ENCODE peak calls at places on chromosomes 3 and 15, in four cellular contexts. One of them, this sample, is unnamed.

GRCh38 chr3:50411229-50411628 is 51.9 kb upstream of the TMEM115 start:
- DNase-seq in IMR-90: no peak
- DNase-seq in heart left ventricle: no peak
- DNase-seq in sigmoid colon: no peak
- DNase-seq in this sample: no peak

GRCh38 chr3:192915306-192915705 is 2.4 kb downstream of the MB21D2 start:
- DNase-seq in heart left ventricle: no peak
- DNase-seq in sigmoid colon: no peak
- DNase-seq in IMR-90: peak; percentile 68
- DNase-seq in this sample: no peak

GRCh38 chr3:127408022-127408683 is 120.3 kb upstream of the PRR20G start:
- DNase-seq in sigmoid colon: peak; percentile 38
- DNase-seq in IMR-90: no peak
- DNase-seq in heart left ventricle: no peak
- DNase-seq in this sample: no peak

GRCh38 chr3:15610083-15610482 is 8.5 kb downstream of the BTD start:
- DNase-seq in sigmoid colon: peak; percentile 81
- DNase-seq in heart left ventricle: no peak
- DNase-seq in IMR-90: peak; percentile 75
- DNase-seq in this sample: peak; percentile 33

GRCh38 chr3:51734572-51734907 is 27.7 kb downstream of the GRM2 start:
- DNase-seq in IMR-90: no peak
- DNase-seq in sigmoid colon: no peak
- DNase-seq in heart left ventricle: no peak
- DNase-seq in this sample: no peak

GRCh38 chr15:88090406-88091085 is 166.0 kb downstream of the NTRK3 start:
- DNase-seq in sigmoid colon: no peak
- DNase-seq in heart left ventricle: peak; percentile 28
- DNase-seq in IMR-90: no peak
- DNase-seq in this sample: peak; percentile 77

GRCh38 chr15:65263313-65263712 is 23.4 kb downstream of the PARP16 start:
- DNase-seq in sigmoid colon: no peak
- DNase-seq in heart left ventricle: no peak
- DNase-seq in IMR-90: peak; percentile 52
- DNase-seq in this sample: no peak

GRCh38 chr15:73965094-73965729 is 26.9 kb downstream of the STOML1 start:
- DNase-seq in IMR-90: no peak
- DNase-seq in heart left ventricle: no peak
- DNase-seq in sigmoid colon: peak; percentile 62
- DNase-seq in this sample: peak; percentile 79

GRCh38 chr15:82066455-82066854 is 20.6 kb upstream of the MEX3B start:
- DNase-seq in sigmoid colon: no peak
- DNase-seq in IMR-90: no peak
- DNase-seq in heart left ventricle: no peak
- DNase-seq in this sample: no peak

GRCh38 chr3:168974628-168975403 is 688.7 kb downstream of the MECOM start:
- DNase-seq in heart left ventricle: no peak
- DNase-seq in sigmoid colon: no peak
- DNase-seq in IMR-90: no peak
- DNase-seq in this sample: no peak

GRCh38 chr15:70424937-70425411 is 327.3 kb upstream of the TLE3 start:
- DNase-seq in heart left ventricle: no peak
- DNase-seq in IMR-90: no peak
- DNase-seq in sigmoid colon: no peak
- DNase-seq in this sample: no peak

GRCh38 chr3:12994357-12994606 is 78.9 kb downstream of the IQSEC1 start:
- DNase-seq in IMR-90: no peak
- DNase-seq in sigmoid colon: peak; percentile 83
- DNase-seq in heart left ventricle: peak; percentile 80
- DNase-seq in this sample: no peak

GRCh38 chr3:187000711-187001151 is 70.4 kb downstream of the ST6GAL1 start:
- DNase-seq in heart left ventricle: no peak
- DNase-seq in IMR-90: no peak
- DNase-seq in sigmoid colon: no peak
- DNase-seq in this sample: no peak

GRCh38 chr3:120420855-120421570 is 29.8 kb downstream of the FSTL1 start:
- DNase-seq in IMR-90: peak; percentile 75
- DNase-seq in heart left ventricle: no peak
- DNase-seq in sigmoid colon: peak; percentile 85
- DNase-seq in this sample: no peak

GRCh38 chr15:66880380-66881155 is 178.5 kb downstream of the SMAD6 start:
- DNase-seq in sigmoid colon: peak; percentile 40
- DNase-seq in IMR-90: no peak
- DNase-seq in heart left ventricle: no peak
- DNase-seq in this sample: no peak

GRCh38 chr3:20080956-20081554 is 40.8 kb downstream of the KAT2B start:
- DNase-seq in sigmoid colon: peak; percentile 66
- DNase-seq in heart left ventricle: peak; percentile 92
- DNase-seq in IMR-90: peak; percentile 6
- DNase-seq in this sample: peak; percentile 43

GRCh38 chr15:70717237-70717793 is 46.0 kb downstream of the UACA start:
- DNase-seq in sigmoid colon: no peak
- DNase-seq in IMR-90: peak; percentile 42
- DNase-seq in heart left ventricle: no peak
- DNase-seq in this sample: no peak

GRCh38 chr3:65672071-65672470 is 366.6 kb downstream of the MAGI1 start:
- DNase-seq in heart left ventricle: no peak
- DNase-seq in sigmoid colon: no peak
- DNase-seq in IMR-90: no peak
- DNase-seq in this sample: no peak

GRCh38 chr3:142279965-142280590 is 54.7 kb upstream of the GK5 start:
- DNase-seq in sigmoid colon: peak; percentile 71
- DNase-seq in IMR-90: peak; percentile 80
- DNase-seq in heart left ventricle: peak; percentile 54
- DNase-seq in this sample: no peak

GRCh38 chr3:184002469-184002868 is 15.2 kb downstream of the ABCC5 start:
- DNase-seq in heart left ventricle: peak; percentile 64
- DNase-seq in sigmoid colon: no peak
- DNase-seq in IMR-90: no peak
- DNase-seq in this sample: no peak

GRCh38 chr3:42730706-42731420 is 28.3 kb upstream of the HHATL start:
- DNase-seq in heart left ventricle: no peak
- DNase-seq in IMR-90: no peak
- DNase-seq in sigmoid colon: peak; percentile 51
- DNase-seq in this sample: peak; percentile 81

GRCh38 chr3:70980646-70981031 is 602.9 kb downstream of the FOXP1 start:
- DNase-seq in heart left ventricle: no peak
- DNase-seq in IMR-90: peak; percentile 36
- DNase-seq in sigmoid colon: no peak
- DNase-seq in this sample: no peak

GRCh38 chr3:66468016-66468735 is 32.6 kb downstream of the LRIG1 start:
- DNase-seq in sigmoid colon: no peak
- DNase-seq in heart left ventricle: no peak
- DNase-seq in IMR-90: peak; percentile 41
- DNase-seq in this sample: no peak

DNA sequence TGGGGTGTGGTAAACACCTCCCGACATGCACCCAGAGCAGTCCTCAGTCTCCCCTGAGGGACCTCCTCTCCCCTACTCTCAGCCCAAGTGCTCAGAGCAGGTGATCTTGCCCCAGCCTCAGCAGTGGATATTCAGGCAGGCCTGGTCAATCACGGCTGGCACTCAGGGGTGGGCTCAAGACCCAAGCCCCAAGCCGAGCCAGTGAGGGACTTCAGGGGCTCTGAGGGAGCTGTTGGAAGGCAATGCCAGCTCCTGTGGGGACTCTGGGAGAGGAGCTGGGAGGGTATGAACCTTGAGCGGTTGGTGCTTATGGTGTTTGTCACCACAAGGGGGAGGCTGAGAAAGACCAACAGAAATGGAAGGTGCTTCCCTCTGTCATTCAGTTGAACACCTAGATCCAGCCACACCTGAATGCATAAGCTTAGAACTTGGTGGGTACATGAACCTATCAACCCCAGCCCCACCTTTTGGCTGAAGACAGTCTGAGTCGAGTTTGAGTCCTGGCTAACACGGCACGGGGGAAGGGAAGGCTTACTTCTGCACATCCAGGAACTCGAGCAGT is 19.4 kb downstream of the ALS2CL start:
- DNase-seq in sigmoid colon: peak; percentile 43
- DNase-seq in heart left ventricle: peak; percentile 9
- DNase-seq in IMR-90: no peak
- DNase-seq in this sample: peak; percentile 49
- TF ChIP-seq CTCF in sigmoid colon: no peak
- TF ChIP-seq CTCF in heart left ventricle: no peak
- TF ChIP-seq CTCF in IMR-90: peak; percentile 13
- TF ChIP-seq CTCF in this sample: no peak

GRCh38 chr3:108221911-108222812 is at the start of gene IFT57:
- DNase-seq in heart left ventricle: peak; percentile 98
- DNase-seq in sigmoid colon: peak; percentile 99
- DNase-seq in IMR-90: peak; percentile 98
- DNase-seq in this sample: peak; percentile 100
- TF ChIP-seq POLR2A in heart left ventricle: peak; percentile 45
- TF ChIP-seq POLR2A in sigmoid colon: peak; percentile 57
- TF ChIP-seq POLR2A in IMR-90: peak; percentile 92
- TF ChIP-seq POLR2A in this sample: no peak

DNA sequence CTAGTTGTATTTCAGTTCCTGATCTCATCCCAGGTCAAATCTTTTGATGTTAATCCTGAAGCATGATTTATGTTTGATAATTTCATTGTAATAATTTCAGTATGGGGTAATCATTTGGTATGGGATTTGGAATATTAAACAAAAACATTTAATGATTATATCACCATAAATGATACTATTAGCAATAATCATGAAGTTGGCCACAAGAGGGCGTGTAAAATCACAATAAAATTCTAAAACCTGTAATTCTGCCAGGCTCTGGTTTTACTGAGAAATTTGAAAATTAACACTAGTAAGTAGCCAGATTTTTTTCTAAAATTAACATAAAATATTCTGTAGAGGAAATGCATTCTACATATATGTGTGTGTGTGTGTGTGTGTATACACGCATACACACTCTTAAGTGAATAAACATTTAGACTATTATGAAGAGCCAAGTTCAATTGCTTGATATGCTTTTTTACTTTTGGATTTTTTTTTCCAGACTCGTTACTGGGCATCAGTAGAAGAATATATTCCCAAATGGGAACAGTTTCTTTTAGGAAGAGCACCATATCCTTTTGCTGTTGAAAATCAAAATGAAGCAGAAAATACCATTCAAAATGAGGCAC is 40.5 kb downstream of the FEZF2 start:
- DNase-seq in heart left ventricle: no peak
- DNase-seq in IMR-90: peak; percentile 23
- DNase-seq in sigmoid colon: no peak
- DNase-seq in this sample: no peak
- TF ChIP-seq CTCF in heart left ventricle: peak; percentile 41
- TF ChIP-seq CTCF in IMR-90: peak; percentile 54
- TF ChIP-seq CTCF in sigmoid colon: no peak
- TF ChIP-seq CTCF in this sample: no peak

DNA sequence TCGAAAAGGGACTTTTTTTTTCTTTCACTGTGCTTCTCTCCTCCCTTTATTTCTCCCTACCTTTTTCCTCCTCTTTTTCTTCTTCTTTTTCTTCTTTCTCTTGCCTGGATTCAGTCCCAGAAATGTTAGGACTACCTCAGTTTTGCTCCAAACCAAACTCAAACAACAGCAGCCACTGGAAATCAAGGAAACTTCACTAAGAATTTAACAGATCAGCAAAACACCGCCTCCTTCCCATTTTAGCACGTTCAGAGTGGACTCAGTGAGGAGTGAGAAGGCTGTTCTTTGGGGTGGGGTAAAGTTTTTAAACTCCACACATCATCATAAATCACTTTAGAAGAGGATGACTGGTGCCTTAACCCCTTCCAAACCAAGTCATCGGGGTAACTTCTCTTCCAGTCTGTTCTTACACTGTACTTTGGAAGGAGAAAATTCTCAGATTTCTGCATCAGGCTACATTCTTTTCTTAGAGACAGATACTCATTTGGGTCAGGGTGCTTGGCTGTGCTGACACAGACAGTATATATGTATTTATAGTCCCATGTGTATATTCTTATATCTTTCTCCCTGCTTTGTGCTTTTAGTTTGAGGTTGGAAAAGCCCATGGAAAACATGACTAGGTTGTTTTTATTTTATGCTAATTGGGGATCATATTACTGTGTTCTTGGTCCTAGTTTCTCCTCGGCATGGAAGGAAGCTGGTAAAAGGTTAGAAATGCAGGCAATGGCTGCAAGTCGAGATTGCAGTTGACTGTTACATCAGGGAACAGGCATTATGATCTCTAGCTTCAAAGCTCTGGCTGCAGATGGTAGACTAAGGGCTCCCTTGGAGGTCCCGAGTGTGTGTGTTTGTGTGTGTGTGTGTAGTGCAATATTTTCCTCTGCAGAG is at the start of gene CCDC80:
- DNase-seq in IMR-90: peak; percentile 94
- DNase-seq in heart left ventricle: no peak
- DNase-seq in sigmoid colon: peak; percentile 71
- DNase-seq in this sample: no peak
- TF ChIP-seq POLR2A in IMR-90: peak; percentile 98
- TF ChIP-seq POLR2A in heart left ventricle: peak; percentile 17
- TF ChIP-seq POLR2A in sigmoid colon: peak; percentile 71
- TF ChIP-seq POLR2A in this sample: no peak

GRCh38 chr3:84943379-84943778 is 15.4 kb upstream of the CADM2 start:
- DNase-seq in sigmoid colon: no peak
- DNase-seq in heart left ventricle: no peak
- DNase-seq in IMR-90: no peak
- DNase-seq in this sample: no peak
- TF ChIP-seq CTCF in sigmoid colon: no peak
- TF ChIP-seq CTCF in heart left ventricle: no peak
- TF ChIP-seq CTCF in IMR-90: no peak
- TF ChIP-seq CTCF in this sample: no peak

GRCh38 chr15:22980189-22981136 is at the start of gene CYFIP1:
- DNase-seq in sigmoid colon: peak; percentile 93
- DNase-seq in IMR-90: peak; percentile 83
- DNase-seq in heart left ventricle: peak; percentile 93
- DNase-seq in this sample: peak; percentile 79
- TF ChIP-seq POLR2A in sigmoid colon: peak; percentile 20
- TF ChIP-seq POLR2A in IMR-90: peak; percentile 63
- TF ChIP-seq POLR2A in heart left ventricle: peak; percentile 69
- TF ChIP-seq POLR2A in this sample: no peak